ENCODE peak calls at places on chromosomes 16 and 17, in eight cellular contexts. O is K562, A is A549, W is HCT116, V is GM12878, M is endothelial cell of umbilical vein, C is HepG2, D is H1. N is an unnamed sample.

GRCh38 chr17:33169580-33170285 is 123.4 kb downstream of the ASIC2 start:
- DNase-seq in V (no peak), D (no peak), M (no peak), O (no peak), W (no peak), A (peak; percentile 23), C (no peak), N (no peak)

GRCh38 chr17:53950207-53950857 is 127.6 kb downstream of the KIF2B start:
- DNase-seq in D (peak; percentile 7), M (no peak), W (no peak), A (peak; percentile 19), V (no peak), C (peak; percentile 72), O (peak; percentile 7), N (peak; percentile 12)

GRCh38 chr16:65876624-65877023 is 489.9 kb upstream of the CDH5 start:
- DNase-seq in C (no peak), M (no peak), V (no peak), O (no peak), W (no peak), D (no peak), A (no peak), N (no peak)

GRCh38 chr17:6163632-6164319 is 93.6 kb downstream of the WSCD1 start:
- DNase-seq in V (no peak), M (peak; percentile 32), C (no peak), W (no peak), A (no peak), O (no peak), D (no peak), N (no peak)

GRCh38 chr16:58501242-58502131 is 1.5 kb downstream of the NDRG4 start:
- DNase-seq in C (peak; percentile 30), A (no peak), M (no peak), V (no peak), W (no peak), D (no peak), O (peak; percentile 44), N (no peak)

GRCh38 chr17:56247816-56248215 is 94.5 kb downstream of the ANKFN1 start:
- DNase-seq in A (no peak), M (no peak), O (no peak), D (no peak), V (no peak), C (no peak), W (no peak), N (no peak)

GRCh38 chr17:78974635-78975591 is 4.8 kb downstream of the LGALS3BP start:
- DNase-seq in W (peak; percentile 67), D (no peak), O (peak; percentile 51), A (peak; percentile 64), V (no peak), C (no peak), M (peak; percentile 70), N (peak; percentile 57)

GRCh38 chr16:12675852-12676251 is 127.8 kb downstream of the CPPED1 start:
- DNase-seq in C (no peak), A (peak; percentile 38), M (peak; percentile 91), D (no peak), V (no peak), O (peak; percentile 64), W (no peak), N (no peak)

GRCh38 chr16:85834741-85835140 is 35.2 kb downstream of the COX4I1 start:
- DNase-seq in A (no peak), M (no peak), O (no peak), D (no peak), W (no peak), V (no peak), C (no peak), N (no peak)

DNA sequence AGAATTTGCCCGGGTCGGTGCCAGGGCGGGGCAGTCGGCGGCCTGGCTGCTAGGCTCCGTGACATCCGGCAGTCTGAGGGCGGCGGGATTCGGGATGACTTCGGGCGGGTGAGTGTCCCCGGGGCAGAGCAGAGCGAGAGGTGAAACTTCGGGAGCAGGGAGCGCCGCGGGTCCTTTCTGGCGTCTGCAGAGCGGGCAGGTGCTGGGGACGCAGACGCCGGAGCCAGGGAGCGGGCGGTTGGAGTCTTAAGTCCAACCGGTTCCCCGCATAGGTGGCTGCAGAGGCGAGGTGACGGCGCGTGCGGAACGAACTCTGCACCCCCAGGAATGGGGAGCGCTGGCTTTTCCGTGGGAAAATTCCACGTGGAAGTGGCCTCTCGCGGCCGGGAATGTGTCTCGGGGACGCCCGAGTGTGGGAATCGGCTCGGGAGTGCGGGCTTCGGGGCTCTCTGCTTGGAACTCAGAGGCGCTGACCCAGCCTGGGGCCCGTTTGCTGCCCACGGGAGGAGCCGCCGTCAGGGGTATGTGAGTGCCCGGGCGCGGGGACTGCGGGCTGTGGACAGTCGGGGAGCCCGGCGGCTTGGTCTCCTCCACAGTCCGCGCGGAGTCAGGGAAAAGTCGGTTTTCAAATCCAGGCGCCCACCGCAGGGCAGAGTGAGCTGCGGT is at the start of gene B4GALNT2:
- DNase-seq in M (no peak), W (no peak), V (no peak), D (no peak), C (no peak), A (peak; percentile 28), O (no peak), N (no peak)
- TF ChIP-seq POLR2A in M (no peak), W (no peak), V (no peak), D (no peak), C (no peak), A (no peak), O (no peak), N (no peak)

DNA sequence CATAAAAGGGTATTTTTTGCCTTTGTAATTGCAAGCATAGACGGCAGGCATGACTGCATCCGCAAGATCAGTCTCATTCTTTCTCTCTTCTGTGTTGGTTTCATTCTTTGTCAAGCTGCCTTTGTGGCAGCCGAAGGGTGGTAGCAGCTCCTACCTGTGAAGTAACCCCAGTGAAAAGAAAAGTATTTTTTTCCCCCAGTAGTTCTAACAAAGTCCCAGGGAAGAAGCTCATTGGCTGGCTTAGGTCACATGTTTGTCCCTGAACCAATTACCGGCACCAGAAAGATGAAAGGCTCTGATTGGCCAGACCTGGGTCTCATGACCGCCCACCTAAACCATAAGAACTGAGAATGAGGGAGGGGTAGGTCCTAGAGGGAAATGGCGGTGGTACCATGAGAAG is 110.7 kb downstream of the RAP1GAP2 start:
- DNase-seq in O (no peak), C (no peak), V (no peak), M (no peak), A (no peak), W (no peak), D (no peak), N (no peak)
- TF ChIP-seq MAX in O (no peak), C (no peak), V (no peak), M (no peak), A (no peak), W (no peak), D (no peak), N (no peak)

DNA sequence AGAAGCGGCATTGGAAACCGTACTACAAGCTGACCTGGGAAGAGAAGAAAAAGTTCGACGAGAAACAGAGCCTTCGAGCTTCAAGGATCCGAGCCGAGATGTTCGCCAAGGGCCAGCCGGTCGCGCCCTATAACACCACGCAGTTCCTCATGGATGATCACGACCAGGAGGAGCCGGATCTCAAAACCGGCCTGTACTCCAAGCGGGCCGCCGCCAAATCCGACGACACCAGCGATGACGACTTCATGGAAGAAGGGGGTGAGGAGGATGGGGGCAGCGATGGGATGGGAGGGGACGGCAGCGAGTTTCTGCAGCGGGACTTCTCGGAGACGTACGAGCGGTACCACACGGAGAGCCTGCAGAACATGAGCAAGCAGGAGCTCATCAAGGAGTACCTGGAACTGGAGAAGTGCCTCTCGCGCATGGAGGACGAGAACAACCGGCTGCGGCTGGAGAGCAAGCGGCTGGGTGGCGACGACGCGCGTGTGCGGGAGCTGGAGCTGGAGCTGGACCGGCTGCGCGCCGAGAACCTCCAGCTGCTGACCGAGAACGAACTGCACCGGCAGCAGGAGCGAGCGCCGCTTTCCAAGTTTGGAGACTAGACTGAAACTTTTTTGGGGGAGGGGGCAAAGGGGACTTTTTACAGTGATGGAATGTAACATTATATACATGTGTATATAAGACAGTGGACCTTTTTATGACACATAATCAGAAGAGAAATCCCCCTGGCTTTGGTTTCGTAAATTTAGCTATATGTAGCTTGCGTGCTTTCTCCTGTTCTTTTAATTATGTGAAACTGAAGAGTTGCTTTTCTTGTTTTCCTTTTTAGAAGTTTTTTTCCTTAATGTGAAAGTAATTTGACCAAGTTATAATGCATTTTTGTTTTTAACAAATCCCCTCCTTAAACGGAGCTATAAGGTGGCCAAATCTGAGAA is 1.7 kb downstream of the HEXIM1 start:
- DNase-seq in M (peak; percentile 72), A (peak; percentile 72), W (no peak), V (no peak), C (no peak), D (no peak), O (peak; percentile 72), N (peak; percentile 67)
- TF ChIP-seq POLR2A in M (peak; percentile 32), A (peak; percentile 34), W (no peak), V (peak; percentile 74), C (peak; percentile 47), D (no peak), O (peak; percentile 30), N (no peak)

DNA sequence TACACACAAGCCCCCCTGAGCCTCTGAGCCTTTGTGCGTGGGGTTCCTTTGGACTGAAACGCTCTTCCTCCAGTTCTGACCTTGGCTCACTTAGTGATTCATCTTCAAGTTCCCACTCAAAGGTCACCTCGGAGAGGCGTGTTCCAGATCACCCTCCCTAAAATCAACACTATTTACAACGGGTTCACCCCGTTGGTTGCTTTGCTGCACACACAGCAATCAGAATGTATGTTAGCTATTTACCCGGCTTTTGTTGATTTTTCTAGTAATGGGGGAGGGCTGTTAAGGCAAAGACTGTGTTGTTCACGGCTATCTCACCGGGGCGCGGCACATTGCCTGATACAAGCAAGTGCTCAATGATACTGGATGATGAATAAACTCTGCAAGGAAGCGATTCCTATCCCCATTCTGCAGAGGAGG is 977 bp downstream of the NAGPA start:
- DNase-seq in A (no peak), W (no peak), C (peak; percentile 77), D (no peak), O (peak; percentile 31), V (no peak), M (peak; percentile 18), N (no peak)
- TF ChIP-seq MAX in A (no peak), W (no peak), C (no peak), D (no peak), O (no peak), V (no peak), M (no peak), N (no peak)

N was measured in NB4.